ENCODE peak calls at places on chromosomes 12 and 14, in nine cellular contexts. U, G, L, X, F, E, N, V and M are unnamed samples.

GRCh38 chr14:56490379-56490778 is 89.2 kb upstream of the TMEM260 start:
- DNase-seq in U (no peak), E (no peak), X (no peak), L (no peak), N (no peak), V (no peak), F (peak; percentile 73), G (peak; percentile 14), M (no peak)

GRCh38 chr12:98861232-98861631 is 216.1 kb downstream of the APAF1 start:
- DNase-seq in G (no peak), L (no peak), E (no peak), X (no peak), V (no peak), F (no peak), N (no peak), U (no peak), M (no peak)

GRCh38 chr12:58640314-58640713 is 280.0 kb downstream of the LRIG3 start:
- DNase-seq in L (no peak), F (peak; percentile 13), V (no peak), X (no peak), G (no peak), U (no peak), N (no peak), E (no peak), M (no peak)

GRCh38 chr12:90909069-90909676 is 45.8 kb downstream of the CCER1 start:
- DNase-seq in V (no peak), F (peak; percentile 79), E (no peak), X (peak; percentile 19), G (no peak), N (no peak), L (no peak), U (peak; percentile 11), M (peak; percentile 26)

GRCh38 chr12:52628841-52629240 is 10.5 kb upstream of the KRT73 start:
- DNase-seq in U (no peak), G (no peak), X (no peak), L (no peak), E (no peak), F (no peak), N (no peak), V (no peak), M (no peak)

GRCh38 chr14:94571395-94571794 is 9.8 kb upstream of the SERPINA5 start:
- DNase-seq in L (no peak), G (no peak), N (no peak), V (no peak), E (no peak), U (no peak), X (no peak), F (peak; percentile 7), M (no peak)

GRCh38 chr14:95527392-95528002 is 7.4 kb upstream of the GLRX5 start:
- DNase-seq in L (peak; percentile 66), E (no peak), V (peak; percentile 69), G (peak; percentile 52), X (peak; percentile 43), F (peak; percentile 95), U (no peak), N (peak; percentile 69), M (no peak)

GRCh38 chr12:102958830-102959176 is 1.3 kb downstream of the ASCL1 start:
- DNase-seq in X (no peak), E (no peak), L (no peak), G (no peak), U (no peak), N (no peak), F (no peak), V (no peak), M (no peak)

GRCh38 chr12:19278407-19278806 is 148.9 kb downstream of the PLEKHA5 start:
- DNase-seq in F (no peak), U (no peak), X (no peak), N (no peak), L (no peak), G (no peak), V (no peak), E (no peak), M (no peak)